ENCODE peak calls at places on chromosomes 2 and 18, in four cellular contexts. One of them, this sample, is unnamed.

GRCh38 chr2:120963997-120964396 is 228.3 kb downstream of the GLI2 start:
- DNase-seq in H1: no peak
- DNase-seq in K562: no peak
- DNase-seq in HepG2: no peak
- DNase-seq in this sample: no peak

GRCh38 chr2:178223806-178224205 is 29.5 kb downstream of the OSBPL6 start:
- DNase-seq in H1: no peak
- DNase-seq in K562: no peak
- DNase-seq in HepG2: no peak
- DNase-seq in this sample: no peak

GRCh38 chr2:68152651-68153347 is 4.9 kb upstream of the PNO1 start:
- DNase-seq in H1: no peak
- DNase-seq in K562: no peak
- DNase-seq in HepG2: no peak
- DNase-seq in this sample: no peak

GRCh38 chr2:136232447-136233172 is 114.7 kb upstream of the CXCR4 start:
- DNase-seq in H1: no peak
- DNase-seq in K562: no peak
- DNase-seq in HepG2: no peak
- DNase-seq in this sample: no peak

GRCh38 chr18:7946724-7947377 is 379.7 kb downstream of the PTPRM start:
- DNase-seq in H1: no peak
- DNase-seq in K562: no peak
- DNase-seq in HepG2: no peak
- DNase-seq in this sample: peak

GRCh38 chr2:234841321-234842015 is 110.3 kb upstream of the SH3BP4 start:
- DNase-seq in H1: no peak
- DNase-seq in K562: no peak
- DNase-seq in HepG2: no peak
- DNase-seq in this sample: no peak

GRCh38 chr2:226797289-226797988 is 2.2 kb downstream of the IRS1 start:
- DNase-seq in H1: no peak
- DNase-seq in K562: no peak
- DNase-seq in HepG2: no peak
- DNase-seq in this sample: no peak

GRCh38 chr18:49487711-49488310 is 777 bp upstream of the C18orf32 start:
- DNase-seq in H1: no peak
- DNase-seq in K562: no peak
- DNase-seq in HepG2: no peak
- DNase-seq in this sample: no peak

GRCh38 chr2:67825476-67825875 is 237.3 kb downstream of the C1D start:
- DNase-seq in H1: no peak
- DNase-seq in K562: no peak
- DNase-seq in HepG2: no peak
- DNase-seq in this sample: no peak

GRCh38 chr2:171858397-171858958 is 35.6 kb downstream of the SLC25A12 start:
- DNase-seq in H1: no peak
- DNase-seq in K562: no peak
- DNase-seq in HepG2: no peak
- DNase-seq in this sample: no peak

GRCh38 chr2:19362652-19363473 is 4.4 kb upstream of the OSR1 start:
- DNase-seq in H1: no peak
- DNase-seq in K562: peak
- DNase-seq in HepG2: peak
- DNase-seq in this sample: peak

GRCh38 chr2:86765308-86765695 is 25.4 kb downstream of the CD8A start:
- DNase-seq in H1: no peak
- DNase-seq in K562: no peak
- DNase-seq in HepG2: no peak
- DNase-seq in this sample: no peak

GRCh38 chr18:68984342-68984741 is 186.5 kb downstream of the CCDC102B start:
- DNase-seq in H1: no peak
- DNase-seq in K562: no peak
- DNase-seq in HepG2: no peak
- DNase-seq in this sample: no peak

GRCh38 chr2:96143848-96144480 is 1.3 kb downstream of the DUSP2 start:
- DNase-seq in H1: no peak
- DNase-seq in K562: no peak
- DNase-seq in HepG2: no peak
- DNase-seq in this sample: peak

GRCh38 chr18:8705941-8706544 is 687 bp downstream of the MTCL1 start:
- DNase-seq in H1: no peak
- DNase-seq in K562: no peak
- DNase-seq in HepG2: no peak
- DNase-seq in this sample: no peak

GRCh38 chr18:31369478-31369877 is 7.1 kb upstream of the DSG4 start:
- DNase-seq in H1: no peak
- DNase-seq in K562: no peak
- DNase-seq in HepG2: no peak
- DNase-seq in this sample: no peak

GRCh38 chr2:141641462-141641861 is 489.4 kb downstream of the LRP1B start:
- DNase-seq in H1: no peak
- DNase-seq in K562: no peak
- DNase-seq in HepG2: no peak
- DNase-seq in this sample: no peak

GRCh38 chr2:79259959-79260358 is 100.4 kb upstream of the REG3A start:
- DNase-seq in H1: no peak
- DNase-seq in K562: no peak
- DNase-seq in HepG2: no peak
- DNase-seq in this sample: no peak

GRCh38 chr2:79260848-79261247 is 101.3 kb upstream of the REG3A start:
- DNase-seq in H1: no peak
- DNase-seq in K562: no peak
- DNase-seq in HepG2: no peak
- DNase-seq in this sample: no peak

GRCh38 chr2:79253375-79253774 is 93.8 kb upstream of the REG3A start:
- DNase-seq in H1: no peak
- DNase-seq in K562: no peak
- DNase-seq in HepG2: no peak
- DNase-seq in this sample: no peak

DNA sequence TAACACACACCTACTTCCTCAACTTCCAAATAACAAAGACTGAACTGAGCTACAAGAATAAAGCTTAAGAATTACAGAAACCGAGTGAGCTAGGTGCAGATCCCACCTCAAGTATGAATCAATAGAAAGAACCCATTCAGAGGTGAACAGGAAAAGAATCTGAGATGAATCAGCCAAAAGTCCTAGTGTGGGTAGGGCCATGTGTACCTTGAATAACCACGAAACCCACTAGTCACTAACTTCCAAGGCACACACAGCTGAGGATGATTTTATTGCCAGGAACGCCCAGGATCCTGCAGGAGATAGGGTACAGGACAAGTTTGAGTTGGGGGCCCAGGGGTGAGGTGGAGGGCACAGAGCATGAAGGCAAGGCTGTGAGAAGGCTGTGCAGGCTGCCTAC is 99.7 kb upstream of the REG3A start:
- DNase-seq in H1: no peak
- DNase-seq in K562: no peak
- DNase-seq in HepG2: no peak
- DNase-seq in this sample: no peak
- TF ChIP-seq JUN in H1: no peak
- TF ChIP-seq JUN in K562: no peak
- TF ChIP-seq JUN in HepG2: no peak
- TF ChIP-seq JUN in this sample: no peak

DNA sequence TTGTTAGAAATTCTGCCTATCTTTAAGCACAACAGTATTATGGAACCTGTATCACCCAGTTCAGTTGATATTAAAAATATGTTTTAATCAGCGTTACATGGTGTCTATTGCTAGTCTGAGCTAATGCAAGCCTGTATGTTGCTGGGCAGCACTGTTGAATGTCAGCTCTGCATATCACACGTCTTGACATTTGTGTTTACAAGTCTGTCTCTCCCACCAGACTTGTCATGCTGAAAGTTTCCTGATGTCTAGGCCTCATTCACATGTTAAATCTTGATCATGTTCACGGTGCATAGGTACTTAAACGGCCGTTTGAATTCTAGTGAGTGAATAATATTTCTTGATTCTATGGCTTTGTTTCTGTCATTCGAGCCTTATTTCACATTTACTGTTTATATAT is 385.0 kb downstream of the SOCS6 start:
- DNase-seq in H1: no peak
- DNase-seq in K562: no peak
- DNase-seq in HepG2: no peak
- DNase-seq in this sample: no peak
- TF ChIP-seq EP300 in H1: no peak
- TF ChIP-seq EP300 in K562: no peak
- TF ChIP-seq EP300 in HepG2: no peak
- TF ChIP-seq EP300 in this sample: no peak

DNA sequence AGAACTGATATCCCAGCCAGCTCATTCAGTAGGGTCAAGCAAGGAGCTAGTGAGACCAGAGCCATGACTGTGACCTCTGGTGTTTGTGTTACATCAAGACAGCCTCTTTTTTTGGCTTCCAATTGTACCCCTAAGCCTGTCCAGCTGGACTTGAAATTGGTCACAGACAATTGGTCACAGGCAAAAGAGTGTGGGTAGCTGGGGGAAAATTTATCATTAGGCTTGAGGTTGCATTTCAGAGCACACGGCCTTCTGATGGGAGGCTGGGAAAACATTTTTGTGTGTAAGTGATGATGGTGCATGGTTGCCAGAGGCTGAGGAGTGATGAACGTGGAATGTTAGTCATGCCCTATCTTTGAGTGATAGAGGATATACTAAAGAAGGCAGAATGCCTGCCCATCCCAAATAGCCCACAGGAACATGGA is 285.1 kb upstream of the SLC14A2 start:
- DNase-seq in H1: no peak
- DNase-seq in K562: no peak
- DNase-seq in HepG2: no peak
- DNase-seq in this sample: no peak
- TF ChIP-seq JUN in H1: no peak
- TF ChIP-seq JUN in K562: no peak
- TF ChIP-seq JUN in HepG2: no peak
- TF ChIP-seq JUN in this sample: no peak

DNA sequence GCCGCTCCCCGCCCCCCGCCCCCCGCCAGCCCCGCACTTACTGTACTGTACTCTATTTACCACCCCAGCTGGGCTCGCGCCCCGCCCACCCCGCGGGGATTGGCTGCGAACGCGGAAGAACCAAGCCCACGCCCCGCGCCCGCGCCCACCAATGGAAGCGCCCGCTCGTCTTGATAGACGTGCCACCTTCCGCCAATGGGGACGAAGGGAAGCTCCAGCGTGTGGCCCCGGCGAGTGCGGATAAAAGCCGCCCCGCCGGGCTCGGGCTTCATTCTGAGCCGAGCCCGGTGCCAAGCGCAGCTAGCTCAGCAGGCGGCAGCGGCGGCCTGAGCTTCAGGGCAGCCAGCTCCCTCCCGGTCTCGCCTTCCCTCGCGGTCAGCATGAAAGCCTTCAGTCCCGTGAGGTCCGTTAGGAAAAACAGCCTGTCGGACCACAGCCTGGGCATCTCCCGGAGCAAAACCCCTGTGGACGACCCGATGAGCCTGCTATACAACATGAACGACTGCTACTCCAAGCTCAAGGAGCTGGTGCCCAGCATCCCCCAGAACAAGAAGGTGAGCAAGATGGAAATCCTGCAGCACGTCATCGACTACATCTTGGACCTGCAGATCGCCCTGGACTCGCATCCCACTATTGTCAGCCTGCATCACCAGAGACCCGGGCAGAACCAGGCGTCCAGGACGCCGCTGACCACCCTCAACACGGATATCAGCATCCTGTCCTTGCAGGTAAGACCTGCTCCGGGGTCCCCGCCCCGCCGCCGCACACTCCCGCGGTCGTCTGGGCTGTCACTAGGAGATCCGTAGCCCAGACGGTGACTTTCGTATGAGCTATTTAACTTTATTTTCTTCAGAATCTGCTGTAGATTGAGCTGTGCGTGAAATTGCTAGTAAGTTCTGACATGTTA is at the start of gene ID2:
- DNase-seq in H1: peak
- DNase-seq in K562: peak
- DNase-seq in HepG2: peak
- DNase-seq in this sample: peak
- TF ChIP-seq EP300 in H1: no peak
- TF ChIP-seq EP300 in K562: peak
- TF ChIP-seq EP300 in HepG2: peak
- TF ChIP-seq EP300 in this sample: no peak

GRCh38 chr2:36540986-36541750 is 56.8 kb downstream of the FEZ2 start:
- DNase-seq in H1: no peak
- DNase-seq in K562: no peak
- DNase-seq in HepG2: no peak
- DNase-seq in this sample: no peak

GRCh38 chr2:36538345-36538744 is 59.6 kb downstream of the FEZ2 start:
- DNase-seq in H1: no peak
- DNase-seq in K562: peak
- DNase-seq in HepG2: no peak
- DNase-seq in this sample: no peak

GRCh38 chr2:36544638-36545338 is 53.2 kb downstream of the FEZ2 start:
- DNase-seq in H1: no peak
- DNase-seq in K562: no peak
- DNase-seq in HepG2: no peak
- DNase-seq in this sample: no peak

GRCh38 chr2:36539631-36540030 is 58.3 kb downstream of the FEZ2 start:
- DNase-seq in H1: no peak
- DNase-seq in K562: no peak
- DNase-seq in HepG2: no peak
- DNase-seq in this sample: no peak

GRCh38 chr2:36541891-36542595 is 55.9 kb downstream of the FEZ2 start:
- DNase-seq in H1: no peak
- DNase-seq in K562: no peak
- DNase-seq in HepG2: no peak
- DNase-seq in this sample: no peak
- TF ChIP-seq JUN in H1: no peak
- TF ChIP-seq JUN in K562: no peak
- TF ChIP-seq JUN in HepG2: no peak
- TF ChIP-seq JUN in this sample: no peak

GRCh38 chr2:27961997-27962396 is 71.5 kb downstream of the BABAM2 start:
- DNase-seq in H1: no peak
- DNase-seq in K562: no peak
- DNase-seq in HepG2: no peak
- DNase-seq in this sample: no peak

GRCh38 chr2:27963454-27963853 is 72.9 kb downstream of the BABAM2 start:
- DNase-seq in H1: no peak
- DNase-seq in K562: no peak
- DNase-seq in HepG2: no peak
- DNase-seq in this sample: no peak

GRCh38 chr2:27959496-27959895 is 69.0 kb downstream of the BABAM2 start:
- DNase-seq in H1: no peak
- DNase-seq in K562: no peak
- DNase-seq in HepG2: peak
- DNase-seq in this sample: peak

GRCh38 chr2:27958711-27959378 is 68.3 kb downstream of the BABAM2 start:
- DNase-seq in H1: no peak
- DNase-seq in K562: no peak
- DNase-seq in HepG2: no peak
- DNase-seq in this sample: no peak

GRCh38 chr2:27960237-27960912 is 69.8 kb downstream of the BABAM2 start:
- DNase-seq in H1: no peak
- DNase-seq in K562: no peak
- DNase-seq in HepG2: no peak
- DNase-seq in this sample: no peak
- TF ChIP-seq EP300 in H1: no peak
- TF ChIP-seq EP300 in K562: no peak
- TF ChIP-seq EP300 in HepG2: no peak
- TF ChIP-seq EP300 in this sample: no peak

This sample was measured in A549.